ENCODE peak calls at places on chromosomes 2 and 18, in nine cellular contexts. One of them, this sample, is unnamed.

GRCh38 chr2:26640331-26640745 is 828 bp downstream of the CIB4 start:
- DNase-seq in stimulated activated naive CD8-positive, alpha-beta T cell treated with anti-CD3 and anti-CD28 coated beads, Interleukin-15, amount 100 ng/mL, for 72 hours: no peak
- DNase-seq in neural progenitor cell: no peak
- DNase-seq in natural killer cell: no peak
- DNase-seq in T-helper 2 cell treated with Interferon-gamma antibody and Interleukin-4, amounts not matched to agents 5 μg/mL and 100 μg/mL, for 36 hours: no peak
- DNase-seq in activated CD4-positive, alpha-beta T cell treated with anti-CD3 and anti-CD28 coated beads, Interleukin-2, amount 10 ng/mL, durations not matched to agents 7 days and 5 days: no peak
- DNase-seq in naive thymus-derived CD8-positive, alpha-beta T cell: no peak
- DNase-seq in NCI-H446 treated with DMSO at 0.1 percent for 48 hours: no peak
- DNase-seq in posterior vena cava: peak
- DNase-seq in this sample: no peak

GRCh38 chr2:235007664-235008457 is 56.0 kb downstream of the SH3BP4 start:
- DNase-seq in activated CD4-positive, alpha-beta T cell treated with anti-CD3 and anti-CD28 coated beads, Interleukin-2, amount 10 ng/mL, durations not matched to agents 7 days and 5 days: no peak
- DNase-seq in stimulated activated naive CD8-positive, alpha-beta T cell treated with anti-CD3 and anti-CD28 coated beads, Interleukin-15, amount 100 ng/mL, for 72 hours: no peak
- DNase-seq in T-helper 2 cell treated with Interferon-gamma antibody and Interleukin-4, amounts not matched to agents 5 μg/mL and 100 μg/mL, for 36 hours: no peak
- DNase-seq in posterior vena cava: no peak
- DNase-seq in NCI-H446 treated with DMSO at 0.1 percent for 48 hours: no peak
- DNase-seq in neural progenitor cell: no peak
- DNase-seq in natural killer cell: no peak
- DNase-seq in naive thymus-derived CD8-positive, alpha-beta T cell: no peak
- DNase-seq in this sample: no peak

GRCh38 chr18:27707201-27707600 is 469.7 kb downstream of the CDH2 start:
- DNase-seq in posterior vena cava: no peak
- DNase-seq in stimulated activated naive CD8-positive, alpha-beta T cell treated with anti-CD3 and anti-CD28 coated beads, Interleukin-15, amount 100 ng/mL, for 72 hours: no peak
- DNase-seq in natural killer cell: no peak
- DNase-seq in naive thymus-derived CD8-positive, alpha-beta T cell: no peak
- DNase-seq in neural progenitor cell: no peak
- DNase-seq in NCI-H446 treated with DMSO at 0.1 percent for 48 hours: no peak
- DNase-seq in activated CD4-positive, alpha-beta T cell treated with anti-CD3 and anti-CD28 coated beads, Interleukin-2, amount 10 ng/mL, durations not matched to agents 7 days and 5 days: no peak
- DNase-seq in T-helper 2 cell treated with Interferon-gamma antibody and Interleukin-4, amounts not matched to agents 5 μg/mL and 100 μg/mL, for 36 hours: no peak
- DNase-seq in this sample: no peak

GRCh38 chr2:222730346-222731065 is 59.0 kb downstream of the MOGAT1 start:
- DNase-seq in stimulated activated naive CD8-positive, alpha-beta T cell treated with anti-CD3 and anti-CD28 coated beads, Interleukin-15, amount 100 ng/mL, for 72 hours: no peak
- DNase-seq in activated CD4-positive, alpha-beta T cell treated with anti-CD3 and anti-CD28 coated beads, Interleukin-2, amount 10 ng/mL, durations not matched to agents 7 days and 5 days: peak
- DNase-seq in natural killer cell: no peak
- DNase-seq in posterior vena cava: no peak
- DNase-seq in T-helper 2 cell treated with Interferon-gamma antibody and Interleukin-4, amounts not matched to agents 5 μg/mL and 100 μg/mL, for 36 hours: no peak
- DNase-seq in naive thymus-derived CD8-positive, alpha-beta T cell: no peak
- DNase-seq in NCI-H446 treated with DMSO at 0.1 percent for 48 hours: no peak
- DNase-seq in neural progenitor cell: no peak
- DNase-seq in this sample: peak

GRCh38 chr2:216519154-216519762 is 20.6 kb downstream of the RPL37A start:
- DNase-seq in NCI-H446 treated with DMSO at 0.1 percent for 48 hours: peak
- DNase-seq in natural killer cell: peak
- DNase-seq in posterior vena cava: no peak
- DNase-seq in T-helper 2 cell treated with Interferon-gamma antibody and Interleukin-4, amounts not matched to agents 5 μg/mL and 100 μg/mL, for 36 hours: peak
- DNase-seq in neural progenitor cell: peak
- DNase-seq in activated CD4-positive, alpha-beta T cell treated with anti-CD3 and anti-CD28 coated beads, Interleukin-2, amount 10 ng/mL, durations not matched to agents 7 days and 5 days: peak
- DNase-seq in naive thymus-derived CD8-positive, alpha-beta T cell: peak
- DNase-seq in stimulated activated naive CD8-positive, alpha-beta T cell treated with anti-CD3 and anti-CD28 coated beads, Interleukin-15, amount 100 ng/mL, for 72 hours: peak
- DNase-seq in this sample: peak

GRCh38 chr2:74835831-74836674 is 2.1 kb downstream of the HK2 start:
- DNase-seq in T-helper 2 cell treated with Interferon-gamma antibody and Interleukin-4, amounts not matched to agents 5 μg/mL and 100 μg/mL, for 36 hours: no peak
- DNase-seq in activated CD4-positive, alpha-beta T cell treated with anti-CD3 and anti-CD28 coated beads, Interleukin-2, amount 10 ng/mL, durations not matched to agents 7 days and 5 days: peak
- DNase-seq in naive thymus-derived CD8-positive, alpha-beta T cell: no peak
- DNase-seq in NCI-H446 treated with DMSO at 0.1 percent for 48 hours: peak
- DNase-seq in posterior vena cava: no peak
- DNase-seq in neural progenitor cell: peak
- DNase-seq in natural killer cell: no peak
- DNase-seq in stimulated activated naive CD8-positive, alpha-beta T cell treated with anti-CD3 and anti-CD28 coated beads, Interleukin-15, amount 100 ng/mL, for 72 hours: peak
- DNase-seq in this sample: peak

GRCh38 chr18:30632058-30632718 is 410.4 kb downstream of the DSC3 start:
- DNase-seq in naive thymus-derived CD8-positive, alpha-beta T cell: no peak
- DNase-seq in neural progenitor cell: no peak
- DNase-seq in NCI-H446 treated with DMSO at 0.1 percent for 48 hours: no peak
- DNase-seq in activated CD4-positive, alpha-beta T cell treated with anti-CD3 and anti-CD28 coated beads, Interleukin-2, amount 10 ng/mL, durations not matched to agents 7 days and 5 days: no peak
- DNase-seq in stimulated activated naive CD8-positive, alpha-beta T cell treated with anti-CD3 and anti-CD28 coated beads, Interleukin-15, amount 100 ng/mL, for 72 hours: no peak
- DNase-seq in natural killer cell: no peak
- DNase-seq in T-helper 2 cell treated with Interferon-gamma antibody and Interleukin-4, amounts not matched to agents 5 μg/mL and 100 μg/mL, for 36 hours: no peak
- DNase-seq in posterior vena cava: no peak
- DNase-seq in this sample: no peak

GRCh38 chr2:191127235-191127634 is 23.6 kb downstream of the STAT4 start:
- DNase-seq in naive thymus-derived CD8-positive, alpha-beta T cell: no peak
- DNase-seq in NCI-H446 treated with DMSO at 0.1 percent for 48 hours: no peak
- DNase-seq in stimulated activated naive CD8-positive, alpha-beta T cell treated with anti-CD3 and anti-CD28 coated beads, Interleukin-15, amount 100 ng/mL, for 72 hours: no peak
- DNase-seq in neural progenitor cell: no peak
- DNase-seq in natural killer cell: no peak
- DNase-seq in posterior vena cava: no peak
- DNase-seq in T-helper 2 cell treated with Interferon-gamma antibody and Interleukin-4, amounts not matched to agents 5 μg/mL and 100 μg/mL, for 36 hours: no peak
- DNase-seq in activated CD4-positive, alpha-beta T cell treated with anti-CD3 and anti-CD28 coated beads, Interleukin-2, amount 10 ng/mL, durations not matched to agents 7 days and 5 days: no peak
- DNase-seq in this sample: no peak

GRCh38 chr2:62349788-62350187 is 153.9 kb downstream of the B3GNT2 start:
- DNase-seq in natural killer cell: no peak
- DNase-seq in posterior vena cava: no peak
- DNase-seq in naive thymus-derived CD8-positive, alpha-beta T cell: no peak
- DNase-seq in neural progenitor cell: no peak
- DNase-seq in T-helper 2 cell treated with Interferon-gamma antibody and Interleukin-4, amounts not matched to agents 5 μg/mL and 100 μg/mL, for 36 hours: no peak
- DNase-seq in NCI-H446 treated with DMSO at 0.1 percent for 48 hours: no peak
- DNase-seq in activated CD4-positive, alpha-beta T cell treated with anti-CD3 and anti-CD28 coated beads, Interleukin-2, amount 10 ng/mL, durations not matched to agents 7 days and 5 days: no peak
- DNase-seq in stimulated activated naive CD8-positive, alpha-beta T cell treated with anti-CD3 and anti-CD28 coated beads, Interleukin-15, amount 100 ng/mL, for 72 hours: no peak
- DNase-seq in this sample: no peak

This sample was measured in NCI-H2081.